ENCODE peak calls at places on chromosomes 13 and 19, in seven cellular contexts. G, K, Q, Y, R, L and H are unnamed samples. For H3K27me3, the result is how much of the 10 kb centered on the place peaks cover.

GRCh38 chr19:19452241-19453128 is 47.0 kb downstream of the GATAD2A start:
- DNase-seq in Y (no peak), K (no peak), G (no peak), Q (no peak), L (no peak), R (no peak), H (no peak)

GRCh38 chr13:20188649-20189553 is 3.8 kb downstream of the GJB2 start:
- DNase-seq in K (peak), R (no peak), L (no peak), Y (peak), Q (no peak), G (no peak), H (no peak)

GRCh38 chr13:51731759-51732158 is 72.2 kb downstream of the DHRS12 start:
- DNase-seq in Q (no peak), Y (no peak), G (no peak), R (peak), L (no peak), K (no peak), H (no peak)

GRCh38 chr13:85277753-85278152 is 521.5 kb downstream of the SLITRK6 start:
- DNase-seq in R (peak), L (no peak), K (no peak), G (no peak), Q (no peak), Y (no peak), H (no peak)

GRCh38 chr13:99051768-99052455 is 74.0 kb upstream of the DOCK9 start:
- DNase-seq in L (no peak), G (no peak), Y (no peak), Q (no peak), K (no peak), R (no peak), H (no peak)

GRCh38 chr19:44927746-44928145 is 13.3 kb downstream of the APOC1 start:
- DNase-seq in Y (no peak), L (peak), Q (no peak), G (no peak), K (no peak), R (peak), H (no peak)

GRCh38 chr19:32168111-32168510 is 177.3 kb upstream of the ZNF507 start:
- DNase-seq in Y (no peak), G (no peak), R (no peak), L (no peak), K (no peak), Q (no peak), H (no peak)

GRCh38 chr13:34161829-34162544 is 344.0 kb downstream of the RFC3 start:
- DNase-seq in Y (peak), L (no peak), Q (no peak), K (no peak), R (peak), G (no peak), H (no peak)

GRCh38 chr13:78593129-78593528 is 10.2 kb downstream of the POU4F1 start:
- DNase-seq in R (no peak), K (no peak), L (no peak), Q (no peak), G (no peak), Y (no peak), H (no peak)
- H3K27me3 ChIP-seq in R (half or more), K (half or more), L (under half), Q (half or more), G (half or more), Y (half or more), H (under half)

GRCh38 chr19:5950744-5951143 is 27.2 kb downstream of the RANBP3 start:
- DNase-seq in R (no peak), Q (no peak), Y (no peak), L (no peak), G (no peak), K (no peak), H (no peak)
- H3K4me3 ChIP-seq in R (no peak), Q (no peak), Y (peak), L (no peak), G (no peak), K (no peak), H (no peak)

GRCh38 chr19:38488096-38488495 is 54.6 kb downstream of the RYR1 start:
- DNase-seq in R (no peak), L (no peak), Q (no peak), G (no peak), K (no peak), Y (no peak), H (no peak)

GRCh38 chr19:38486731-38487336 is 53.3 kb downstream of the RYR1 start:
- DNase-seq in R (no peak), K (no peak), Q (no peak), L (no peak), G (no peak), Y (no peak), H (no peak)

GRCh38 chr19:38483016-38483630 is 49.6 kb downstream of the RYR1 start:
- DNase-seq in Y (no peak), R (no peak), G (no peak), Q (no peak), L (no peak), K (no peak), H (no peak)

GRCh38 chr19:38484747-38485146 is 51.3 kb downstream of the RYR1 start:
- DNase-seq in Q (no peak), L (no peak), Y (no peak), R (no peak), G (no peak), K (no peak), H (no peak)

DNA sequence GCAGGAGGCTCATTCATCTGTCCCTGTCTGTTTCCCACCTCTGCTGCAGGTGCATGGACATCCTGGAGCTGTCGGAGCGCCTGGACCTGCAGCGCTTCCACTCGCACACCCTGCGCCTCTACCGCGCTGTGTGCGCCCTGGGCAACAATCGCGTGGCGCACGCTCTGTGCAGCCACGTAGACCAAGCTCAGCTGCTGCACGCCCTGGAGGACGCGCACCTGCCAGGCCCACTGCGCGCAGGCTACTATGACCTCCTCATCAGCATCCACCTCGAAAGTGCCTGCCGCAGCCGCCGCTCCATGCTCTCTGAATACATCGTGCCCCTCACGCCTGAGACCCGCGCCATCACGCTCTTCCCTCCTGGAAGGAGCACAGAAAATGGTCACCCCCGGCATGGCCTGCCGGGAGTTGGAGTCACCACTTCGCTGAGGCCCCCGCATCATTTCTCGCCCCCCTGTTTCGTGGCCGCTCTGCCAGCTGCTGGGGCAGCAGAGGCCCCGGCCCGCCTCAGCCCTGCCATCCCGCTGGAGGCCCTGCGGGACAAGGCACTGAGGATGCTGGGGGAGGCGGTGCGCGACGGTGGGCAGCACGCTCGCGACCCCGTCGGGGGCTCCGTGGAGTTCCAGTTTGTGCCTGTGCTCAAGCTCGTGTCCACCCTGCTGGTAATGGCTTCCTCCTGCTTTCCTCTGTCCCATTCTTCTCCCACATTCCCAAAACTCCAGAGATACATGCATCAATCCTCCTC is 52.2 kb downstream of the RYR1 start:
- DNase-seq in L (no peak), G (no peak), R (no peak), Q (no peak), Y (no peak), K (no peak), H (no peak)
- H3K27me3 ChIP-seq in L (under half), G (under half), R (under half), Q (under half), Y (under half), K (under half), H (under half)

GRCh38 chr13:41644742-41645141 is 187.4 kb downstream of the RGCC start:
- DNase-seq in R (no peak), G (no peak), L (no peak), K (no peak), Y (no peak), Q (no peak), H (no peak)
- H3K4me3 ChIP-seq in R (no peak), G (no peak), L (no peak), K (no peak), Y (no peak), Q (no peak), H (no peak)

DNA sequence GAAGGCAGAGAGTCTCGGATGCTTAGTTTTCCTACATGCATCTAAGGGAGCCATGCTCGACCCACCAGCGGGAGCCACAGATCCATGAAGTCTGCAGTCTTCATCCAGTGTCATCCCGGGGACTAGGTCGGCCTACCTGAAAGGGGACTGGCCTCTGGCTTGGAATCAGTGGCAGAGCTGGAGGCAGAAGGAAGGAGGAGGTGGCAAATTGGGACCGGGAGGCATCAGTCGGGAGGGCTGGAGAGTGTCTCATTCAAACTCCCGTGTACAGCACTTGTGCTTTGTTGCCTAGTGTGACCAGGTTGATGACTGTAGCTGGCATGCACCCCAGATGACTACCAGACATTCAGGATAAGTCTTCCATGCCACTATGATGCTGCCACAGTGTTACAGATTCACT is 26.5 kb upstream of the ZNF536 start:
- DNase-seq in Q (no peak), K (no peak), L (no peak), Y (no peak), R (no peak), G (no peak), H (no peak)
- H3K27me3 ChIP-seq in Q (under half), K (under half), L (under half), Y (under half), R (under half), G (under half), H (under half)

GRCh38 chr13:107827840-107828549 is 387.3 kb downstream of the LIG4 start:
- DNase-seq in K (peak), R (no peak), Y (no peak), Q (no peak), G (no peak), L (no peak), H (no peak)

GRCh38 chr13:107819071-107819470 is 396.3 kb downstream of the LIG4 start:
- DNase-seq in G (no peak), L (no peak), Q (no peak), R (no peak), Y (no peak), K (no peak), H (no peak)

GRCh38 chr13:107817652-107818287 is 397.6 kb downstream of the LIG4 start:
- DNase-seq in Q (no peak), L (no peak), Y (no peak), R (no peak), G (no peak), K (no peak), H (no peak)

GRCh38 chr13:107824636-107825035 is 390.7 kb downstream of the LIG4 start:
- DNase-seq in Q (no peak), G (no peak), K (no peak), Y (no peak), R (no peak), L (no peak), H (no peak)

DNA sequence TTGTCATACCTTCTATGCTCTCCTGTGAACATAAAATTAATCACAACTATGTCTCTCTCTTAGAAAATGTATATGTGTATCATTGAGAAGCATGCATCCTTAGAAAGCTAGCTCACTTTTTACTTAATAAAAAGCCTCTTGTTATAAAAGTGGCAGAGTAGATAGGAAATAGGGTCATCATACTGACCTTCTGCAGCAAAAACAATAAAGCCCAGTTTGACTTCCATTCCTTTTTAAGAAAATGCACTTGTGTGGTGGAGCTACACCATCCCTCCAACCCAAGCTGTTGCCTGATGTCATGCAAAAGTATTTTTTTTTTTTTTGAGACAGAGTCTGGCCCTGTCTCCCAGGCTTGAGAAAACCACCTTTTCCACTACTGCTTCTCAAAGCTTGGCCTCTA is 393.3 kb downstream of the LIG4 start:
- DNase-seq in Y (no peak), K (no peak), R (no peak), L (no peak), G (no peak), Q (no peak), H (no peak)
- H3K4me3 ChIP-seq in Y (no peak), K (no peak), R (no peak), L (no peak), G (no peak), Q (no peak), H (no peak)

DNA sequence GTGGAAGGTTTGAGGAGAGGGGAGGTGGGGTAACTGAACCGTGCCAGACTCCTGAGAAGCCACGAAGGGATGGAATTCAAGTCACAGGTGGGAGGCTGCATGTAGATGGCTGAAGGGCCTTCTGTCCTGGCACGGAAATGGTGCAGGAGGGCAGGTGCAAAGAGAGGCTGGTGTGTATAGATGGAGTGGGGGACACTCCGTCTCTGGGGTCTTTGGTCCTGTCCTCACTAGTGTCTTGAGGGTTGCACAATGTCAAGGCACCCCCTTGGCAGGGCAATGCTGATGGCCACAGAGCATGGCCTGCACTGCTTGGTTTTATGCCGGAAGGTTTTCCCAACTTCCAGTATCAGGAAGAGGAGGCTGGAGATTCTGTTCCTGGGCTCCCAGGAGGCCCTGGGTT is 82.7 kb upstream of the SIAH3 start:
- DNase-seq in G (no peak), L (no peak), Y (no peak), K (no peak), Q (no peak), R (no peak), H (no peak)
- H3K27me3 ChIP-seq in G (under half), L (under half), Y (under half), K (under half), Q (under half), R (under half), H (under half)

GRCh38 chr19:5515737-5516136 is 52.0 kb downstream of the TINCR start:
- DNase-seq in Y (peak), G (no peak), R (no peak), L (no peak), K (no peak), Q (no peak), H (no peak)

GRCh38 chr19:5519076-5519475 is 48.7 kb downstream of the TINCR start:
- DNase-seq in R (no peak), Q (no peak), L (no peak), K (no peak), Y (no peak), G (no peak), H (no peak)

DNA sequence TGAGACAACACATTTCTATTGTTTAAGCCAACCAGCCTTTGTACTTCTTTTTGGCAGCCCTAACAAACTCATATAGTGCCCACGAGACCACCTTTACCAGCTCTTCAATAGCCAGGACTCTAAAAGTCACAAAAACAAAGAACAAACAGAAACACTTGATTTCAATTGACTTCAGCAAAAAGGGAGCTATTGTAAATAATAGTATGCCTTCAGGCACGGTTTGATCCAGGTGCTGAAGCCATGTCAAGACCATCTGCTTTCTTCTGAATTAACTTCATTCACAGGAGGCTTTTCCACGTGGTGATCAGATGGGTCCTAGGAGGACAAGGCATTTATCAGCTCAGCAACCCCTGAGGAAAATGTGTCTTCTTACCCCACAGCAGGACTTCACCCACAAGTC is 53.8 kb downstream of the TINCR start:
- DNase-seq in R (no peak), G (no peak), Y (no peak), L (no peak), K (no peak), Q (no peak), H (no peak)
- H3K4me3 ChIP-seq in R (no peak), G (no peak), Y (no peak), L (no peak), K (no peak), Q (no peak), H (no peak)

DNA sequence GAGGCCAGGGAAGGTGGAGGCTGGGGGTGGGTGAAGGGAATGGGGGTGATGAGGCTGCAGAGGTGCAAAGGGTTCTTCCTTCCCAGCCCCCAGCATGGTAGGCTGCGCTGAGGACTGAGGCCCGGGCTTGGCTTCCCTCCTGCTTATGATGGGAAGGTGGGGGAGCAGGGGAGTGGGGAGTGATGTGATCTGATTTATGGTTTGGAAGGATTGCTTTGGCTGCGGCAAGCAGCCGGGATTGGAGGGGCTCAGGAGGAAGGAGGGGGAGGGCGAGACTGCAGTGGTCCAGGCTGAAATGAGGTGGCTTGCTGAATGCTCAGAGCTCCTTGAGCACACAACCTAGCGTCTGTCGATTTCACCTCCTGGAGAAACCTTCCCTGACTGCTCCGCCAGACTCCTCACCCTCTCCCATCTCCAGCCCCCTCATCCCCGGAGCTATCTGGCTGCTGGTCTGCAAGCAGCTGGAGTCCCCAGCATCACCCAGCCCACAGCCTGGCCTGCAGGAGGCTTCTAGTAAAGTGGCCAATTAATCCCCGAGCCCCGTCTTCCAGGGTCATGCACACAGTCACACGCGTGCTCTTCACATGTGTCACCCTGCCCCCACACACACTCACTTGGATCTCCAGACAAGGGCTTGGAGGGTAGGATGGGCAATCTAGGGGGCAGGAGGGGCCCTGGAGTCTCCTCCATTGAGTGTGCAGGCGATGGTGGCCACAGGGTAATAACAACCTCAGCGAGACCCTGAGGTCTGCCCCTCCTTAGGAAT is 733 bp upstream of the CLEC11A start:
- DNase-seq in K (no peak), R (peak), Q (no peak), L (no peak), G (no peak), Y (no peak), H (no peak)
- H3K27me3 ChIP-seq in K (under half), R (under half), Q (half or more), L (under half), G (under half), Y (under half), H (under half)